ENCODE peak calls at places on chromosomes 16 and 17, in six cellular contexts. S is pancreas; O is lung; A is upper lobe of left lung; E is naive thymus-derived CD4-positive, alpha-beta T cell; Y is psoas muscle. K is an unnamed sample. For H3K9me3, the result is how much of the 10 kb centered on the place peaks cover.

GRCh38 chr17:44314031-44314430 is 5.6 kb downstream of the RUNDC3A start:
- ATAC-seq in S (no peak), O (no peak), A (no peak), E (no peak), Y (no peak), K (no peak)

GRCh38 chr16:10663146-10663545 is 31.6 kb downstream of the TEKT5 start:
- ATAC-seq in S (no peak), O (no peak), A (peak), E (no peak), Y (no peak), K (peak)

GRCh38 chr17:82231312-82231561 is 2.4 kb downstream of the SLC16A3 start:
- ATAC-seq in S (no peak), O (peak), A (peak), E (no peak), Y (no peak), K (peak)

GRCh38 chr16:48435319-48435682 is 50.1 kb upstream of the SIAH1 start:
- ATAC-seq in S (no peak), O (no peak), A (no peak), E (no peak), Y (no peak), K (no peak)

GRCh38 chr16:79836129-79836528 is 235.6 kb upstream of the MAF start:
- ATAC-seq in S (no peak), O (no peak), A (no peak), E (no peak), Y (no peak), K (no peak)

GRCh38 chr17:40318835-40319332 is 9.9 kb downstream of the RARA start:
- ATAC-seq in S (no peak), O (no peak), A (no peak), E (no peak), Y (no peak), K (no peak)

GRCh38 chr16:2151188-2152091 is 3.0 kb downstream of the RAB26 start:
- ATAC-seq in S (no peak), O (no peak), A (no peak), E (no peak), Y (no peak), K (no peak)

GRCh38 chr16:14629612-14629918 is 495 bp downstream of the PARN start:
- ATAC-seq in S (no peak), O (no peak), A (no peak), E (no peak), Y (peak), K (no peak)

GRCh38 chr16:70432800-70433455 is 6.0 kb downstream of the ST3GAL2 start:
- ATAC-seq in S (no peak), O (no peak), A (no peak), E (no peak), Y (no peak), K (peak)

GRCh38 chr17:38663125-38663751 is 11.5 kb downstream of the EPOP start:
- ATAC-seq in S (peak), O (no peak), A (peak), E (peak), Y (peak), K (peak)

DNA sequence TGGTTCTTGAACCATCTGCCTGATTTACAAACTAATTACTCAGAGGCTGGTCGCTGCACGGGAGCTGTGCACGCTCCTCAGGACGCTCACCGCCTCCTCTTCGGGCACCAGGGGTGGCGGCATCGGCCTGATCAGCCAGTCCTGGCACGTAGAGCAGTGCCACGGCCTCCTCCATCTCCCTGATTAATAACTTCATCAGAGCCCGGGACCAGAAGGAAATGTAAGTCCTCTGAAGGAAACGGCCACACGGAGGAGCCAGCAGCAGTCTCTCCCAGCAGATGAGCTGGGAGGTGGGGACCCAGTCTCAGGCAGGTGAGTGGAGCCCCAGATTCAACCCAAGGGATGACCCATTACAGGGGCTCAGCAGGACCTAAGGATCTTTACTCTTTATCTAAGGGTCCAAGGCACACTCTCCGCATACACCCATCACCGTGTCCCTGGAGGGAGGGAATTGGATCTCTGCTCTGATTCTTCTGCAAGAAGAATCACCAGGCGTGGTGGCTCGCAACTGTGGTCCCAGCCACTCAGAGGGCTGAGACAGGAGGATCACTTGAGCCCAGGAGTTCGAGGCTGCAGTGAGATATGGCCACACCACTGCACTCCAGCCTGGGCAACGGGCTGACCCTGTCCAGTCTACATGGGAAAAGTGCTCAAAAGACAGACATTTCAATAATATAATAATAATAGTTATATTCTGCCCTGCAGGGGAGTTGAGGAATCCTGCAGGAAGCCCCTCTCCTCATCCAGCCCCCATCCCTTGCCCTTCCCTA is 366.5 kb downstream of the SEC14L1 start:
- ATAC-seq in S (no peak), O (no peak), A (no peak), E (no peak), Y (no peak), K (no peak)
- H3K9me3 ChIP-seq in S (under half), O (under half), A (under half), E (under half), Y (under half), K (under half)

GRCh38 chr16:35194681-35195080 is 1735.3 kb downstream of the TP53TG3F start:
- ATAC-seq in S (no peak), O (no peak), A (no peak), E (no peak), Y (no peak), K (no peak)
- H3K9me3 ChIP-seq in S (under half), O (under half), A (under half), E (under half), Y (under half), K (under half)

GRCh38 chr17:77177002-77177401 is 36.2 kb downstream of the SEC14L1 start:
- ATAC-seq in S (no peak), O (no peak), A (no peak), E (no peak), Y (peak), K (no peak)
- H3K9me3 ChIP-seq in S (under half), O (under half), A (under half), E (under half), Y (under half), K (under half)

DNA sequence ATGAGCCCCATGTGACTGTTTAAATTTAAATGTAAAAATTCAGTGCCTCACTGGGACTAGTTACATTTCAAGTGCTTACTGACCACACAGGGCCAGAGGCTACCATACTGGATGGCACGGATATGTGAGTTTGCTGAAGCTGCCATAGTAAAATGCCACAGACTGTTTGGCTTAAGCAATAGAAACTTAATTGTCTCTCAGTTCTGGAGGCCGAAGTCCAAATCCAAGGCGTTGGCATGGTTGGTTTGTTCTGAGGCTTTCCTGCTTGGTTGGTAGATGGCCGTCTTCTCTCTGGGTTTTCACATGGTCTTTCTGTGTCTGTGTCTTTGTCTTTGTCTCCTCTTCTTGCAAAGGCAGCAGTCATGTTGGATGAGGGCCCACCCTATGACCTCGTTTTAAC is 878.9 kb upstream of the RBFOX1 start:
- ATAC-seq in S (no peak), O (no peak), A (no peak), E (no peak), Y (no peak), K (no peak)
- H3K9me3 ChIP-seq in S (under half), O (under half), A (under half), E (under half), Y (under half), K (under half)

DNA sequence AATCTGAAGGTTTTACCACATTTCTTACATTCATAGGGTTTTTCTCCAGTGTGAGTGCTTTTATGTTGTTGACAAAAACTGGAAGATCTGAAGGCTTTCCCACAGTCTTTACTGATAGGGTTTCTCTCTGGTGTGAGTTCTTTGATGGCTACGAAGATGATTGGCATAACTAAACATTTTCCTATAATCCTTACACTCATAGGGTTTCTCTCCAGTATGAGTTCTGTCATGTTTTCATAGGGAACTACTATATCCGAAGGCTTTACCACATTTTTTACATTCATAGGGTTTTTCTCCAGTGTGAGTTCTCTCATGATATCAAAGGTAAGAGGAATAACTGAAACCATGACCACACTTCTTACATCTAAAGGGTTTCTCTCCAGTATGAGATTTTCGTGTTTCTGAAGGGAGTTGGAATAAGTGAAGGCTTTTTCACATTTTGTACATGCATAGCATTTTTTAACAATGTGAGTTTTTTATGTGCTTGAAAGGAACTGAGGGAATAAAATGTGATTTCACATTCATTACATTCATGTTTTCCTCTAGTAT is 1987.7 kb downstream of the TP53TG3F start:
- ATAC-seq in S (no peak), O (no peak), A (no peak), E (no peak), Y (no peak), K (no peak)
- H3K9me3 ChIP-seq in S (under half), O (under half), A (under half), E (under half), Y (under half), K (under half)

DNA sequence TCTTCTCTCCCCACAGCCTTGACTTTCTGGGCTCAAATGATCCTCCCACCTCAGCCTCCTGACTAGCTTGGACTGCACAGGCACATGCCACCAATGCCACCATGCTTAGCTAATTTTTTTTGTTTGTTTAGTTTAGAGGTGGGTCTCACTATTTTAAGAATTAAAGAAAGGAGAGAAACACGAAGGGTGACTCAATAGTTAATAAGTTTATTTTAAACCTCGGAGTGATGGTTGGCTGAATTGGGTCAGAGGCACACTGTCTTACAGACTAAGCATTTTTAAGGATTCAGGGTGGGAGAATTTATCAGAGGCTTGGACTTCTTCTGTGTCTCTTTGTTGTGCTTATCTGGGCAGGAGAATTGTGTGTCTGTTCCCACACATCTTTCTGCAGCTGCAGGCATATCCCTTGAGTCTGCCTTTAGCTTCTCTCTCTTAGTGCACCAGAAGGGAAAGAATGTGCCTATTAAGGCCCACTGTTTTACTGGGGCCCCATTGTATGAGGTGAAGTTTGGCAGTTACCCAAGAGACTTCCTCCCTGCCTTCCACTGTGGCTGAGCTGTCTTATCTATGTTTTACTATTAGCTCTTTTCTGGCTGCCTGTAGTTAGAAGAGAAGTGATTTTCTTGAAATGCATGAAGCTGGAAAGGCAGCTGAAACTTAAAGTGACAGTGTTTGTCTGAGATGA is 2172.0 kb downstream of the TP53TG3F start:
- ATAC-seq in S (no peak), O (no peak), A (no peak), E (no peak), Y (no peak), K (no peak)
- H3K9me3 ChIP-seq in S (under half), O (under half), A (under half), E (under half), Y (under half), K (under half)